ENCODE peak calls at places on chromosomes 5 and 9, in ten cellular contexts. V is CD4-positive, alpha-beta T cell; W is mesendoderm; A is GM23338; Y is IMR-90; K is SJCRH30; L is H1; E is naive thymus-derived CD4-positive, alpha-beta T cell; C is brain microvascular endothelial cell; D is substantia nigra. F is an unnamed sample.
A peak's percentile ranks its signal among the peaks of the same experiment; 100 is the strongest.

GRCh38 chr5:170353011-170353890 is 35.9 kb downstream of the KCNMB1 start:
- DNase-seq in V (no peak), W (peak; percentile 74), A (peak; percentile 57), Y (no peak), K (no peak), L (peak; percentile 56), E (no peak), C (no peak), D (no peak), F (no peak)

GRCh38 chr5:78628260-78629024 is 20.1 kb downstream of the LHFPL2 start:
- DNase-seq in V (no peak), W (peak; percentile 45), A (no peak), Y (no peak), K (peak; percentile 65), L (no peak), E (no peak), C (no peak), D (no peak), F (no peak)

GRCh38 chr9:95157491-95158151 is 159.9 kb downstream of the FANCC start:
- DNase-seq in V (no peak), W (no peak), A (no peak), Y (peak; percentile 94), K (peak; percentile 82), L (no peak), E (no peak), C (peak; percentile 85), D (no peak), F (peak; percentile 41)

GRCh38 chr5:17020586-17021362 is 84.7 kb upstream of the MYO10 start:
- DNase-seq in V (no peak), W (no peak), A (no peak), Y (peak; percentile 51), K (no peak), L (no peak), E (no peak), C (no peak), D (no peak), F (no peak)

GRCh38 chr9:114691046-114691955 is 9.3 kb upstream of the TEX48 start:
- DNase-seq in V (peak; percentile 45), W (no peak), A (no peak), Y (peak; percentile 91), K (peak; percentile 51), L (no peak), E (peak; percentile 10), C (peak; percentile 88), D (no peak), F (no peak)

GRCh38 chr5:134510970-134511795 is 14.3 kb upstream of the JADE2 start:
- DNase-seq in V (no peak), W (peak; percentile 99), A (peak; percentile 90), Y (peak; percentile 69), K (no peak), L (peak; percentile 58), E (no peak), C (peak; percentile 35), D (no peak), F (no peak)

GRCh38 chr5:104241051-104241450 is 678.5 kb upstream of the NUDT12 start:
- DNase-seq in V (no peak), W (no peak), A (peak; percentile 10), Y (no peak), K (peak; percentile 14), L (no peak), E (no peak), C (no peak), D (no peak), F (no peak)

GRCh38 chr5:112995764-112996618 is 19.4 kb downstream of the DCP2 start:
- DNase-seq in V (peak; percentile 60), W (peak; percentile 63), A (peak; percentile 80), Y (peak; percentile 76), K (peak; percentile 86), L (peak; percentile 88), E (peak; percentile 56), C (peak; percentile 72), D (no peak), F (peak; percentile 35)

GRCh38 chr5:98927242-98927987 is 1.4 kb downstream of the CHD1 start:
- DNase-seq in V (peak; percentile 58), W (peak; percentile 62), A (peak; percentile 45), Y (peak; percentile 77), K (peak; percentile 42), L (no peak), E (peak; percentile 86), C (peak; percentile 56), D (no peak), F (no peak)

DNA sequence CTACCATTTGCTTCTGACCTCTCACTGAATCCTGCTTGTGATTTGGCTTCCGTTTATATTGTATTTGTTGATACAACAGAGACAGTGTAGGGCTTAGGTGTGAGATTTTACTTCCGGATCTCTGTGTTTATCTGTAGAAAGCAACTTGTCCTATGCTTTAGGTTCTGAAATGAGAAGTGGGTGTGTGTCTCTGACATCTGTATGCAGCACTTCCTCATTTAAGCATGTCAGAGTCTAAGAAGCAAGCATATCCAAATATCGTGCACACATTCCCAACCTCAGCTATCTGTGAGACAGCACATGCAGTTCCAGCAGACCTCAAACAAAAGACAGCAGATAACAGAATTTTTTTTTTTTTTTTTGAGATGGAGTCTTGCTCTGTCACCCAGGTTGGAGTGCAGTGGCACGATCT is 16.3 kb downstream of the KLF9 start:
- DNase-seq in V (no peak), W (no peak), A (no peak), Y (no peak), K (no peak), L (no peak), E (peak; percentile 50), C (no peak), D (no peak), F (no peak)
- H3K27ac ChIP-seq in V (peak overlapping the region; percentile 47), W (no peak overlapping the region), A (no peak overlapping the region), Y (no peak overlapping the region), K (no peak overlapping the region), L (no peak overlapping the region), E (peak overlapping the region; percentile 50), C (no peak overlapping the region), D (no peak overlapping the region), F (no peak overlapping the region)

GRCh38 chr9:121729769-121730168 is 78.3 kb downstream of the DAB2IP start:
- DNase-seq in V (no peak), W (no peak), A (no peak), Y (no peak), K (no peak), L (no peak), E (no peak), C (no peak), D (no peak), F (no peak)

GRCh38 chr9:121730188-121730587 is 78.8 kb downstream of the DAB2IP start:
- DNase-seq in V (no peak), W (no peak), A (no peak), Y (no peak), K (no peak), L (no peak), E (no peak), C (no peak), D (no peak), F (no peak)

GRCh38 chr9:121732383-121732782 is 80.9 kb downstream of the DAB2IP start:
- DNase-seq in V (no peak), W (no peak), A (no peak), Y (no peak), K (no peak), L (no peak), E (no peak), C (no peak), D (no peak), F (no peak)

GRCh38 chr9:121731919-121732318 is 80.5 kb downstream of the DAB2IP start:
- DNase-seq in V (no peak), W (no peak), A (no peak), Y (no peak), K (no peak), L (no peak), E (no peak), C (no peak), D (no peak), F (no peak)

DNA sequence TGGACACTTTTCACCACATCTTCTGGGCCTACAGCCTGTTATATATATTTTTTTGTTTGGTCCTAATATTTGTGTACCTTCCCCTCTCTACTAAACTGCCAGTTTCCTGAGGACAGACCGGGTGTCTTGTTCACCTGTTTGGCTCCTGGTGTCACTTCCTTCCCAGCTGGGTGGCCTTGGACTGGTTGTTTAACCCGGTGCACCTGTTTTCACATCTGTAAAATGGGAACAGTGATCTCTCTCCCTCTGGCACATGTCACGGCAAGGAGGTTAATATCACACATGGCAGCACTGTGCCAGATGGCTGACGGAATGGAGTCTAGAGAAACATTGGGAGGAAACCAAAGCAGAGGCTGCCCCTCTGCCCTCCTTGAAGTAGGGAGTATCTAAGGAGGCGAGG is 79.7 kb downstream of the DAB2IP start:
- DNase-seq in V (no peak), W (no peak), A (no peak), Y (no peak), K (no peak), L (no peak), E (no peak), C (no peak), D (no peak), F (no peak)
- H3K27ac ChIP-seq in V (no peak overlapping the region), W (no peak overlapping the region), A (no peak overlapping the region), Y (no peak overlapping the region), K (no peak overlapping the region), L (no peak overlapping the region), E (no peak overlapping the region), C (no peak overlapping the region), D (no peak overlapping the region), F (no peak overlapping the region)

GRCh38 chr5:128905225-128906110 is 59.8 kb upstream of the SLC27A6 start:
- DNase-seq in V (no peak), W (peak; percentile 54), A (peak; percentile 63), Y (peak; percentile 58), K (peak; percentile 83), L (no peak), E (peak; percentile 28), C (peak; percentile 47), D (no peak), F (peak; percentile 10)

GRCh38 chr5:128904815-128905214 is 60.5 kb upstream of the SLC27A6 start:
- DNase-seq in V (no peak), W (no peak), A (no peak), Y (no peak), K (no peak), L (no peak), E (no peak), C (no peak), D (no peak), F (no peak)

DNA sequence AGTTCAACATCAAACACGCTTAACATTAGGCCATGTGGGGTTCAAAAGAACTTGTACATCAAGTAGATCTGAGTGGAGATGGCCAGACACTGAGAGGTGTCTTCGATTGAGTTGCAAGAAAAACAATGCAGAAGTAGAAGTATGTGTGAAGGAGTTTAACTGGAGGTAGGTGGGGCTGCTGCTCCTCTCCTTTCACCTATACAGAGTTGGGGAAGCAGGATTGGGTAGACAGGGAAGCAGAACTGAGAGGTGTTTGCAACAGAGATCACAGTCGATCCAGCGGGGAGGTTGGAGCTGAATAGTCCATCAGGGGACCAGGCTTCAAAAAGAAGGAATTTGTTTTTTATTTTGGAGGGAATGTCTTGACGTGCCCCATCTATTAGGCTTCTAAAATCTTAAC is 61.7 kb upstream of the SLC27A6 start:
- DNase-seq in V (no peak), W (peak; percentile 20), A (peak; percentile 21), Y (no peak), K (no peak), L (no peak), E (no peak), C (no peak), D (no peak), F (no peak)
- H3K27ac ChIP-seq in V (no peak overlapping the region), W (no peak overlapping the region), A (no peak overlapping the region), Y (no peak overlapping the region), K (no peak overlapping the region), L (no peak overlapping the region), E (no peak overlapping the region), C (no peak overlapping the region), D (no peak overlapping the region), F (no peak overlapping the region)

GRCh38 chr9:2742214-2742613 is 24.9 kb downstream of the KCNV2 start:
- DNase-seq in V (no peak), W (no peak), A (no peak), Y (no peak), K (no peak), L (no peak), E (no peak), C (no peak), D (no peak), F (no peak)
- H3K27ac ChIP-seq in V (no peak overlapping the region), W (no peak overlapping the region), A (no peak overlapping the region), Y (no peak overlapping the region), K (no peak overlapping the region), L (no peak overlapping the region), E (no peak overlapping the region), C (no peak overlapping the region), D (no peak overlapping the region), F (peak overlapping the region; percentile 42)